ENCODE peak calls at places on chromosomes 3 and 15, in five cellular contexts. B, Q, T, G and Z are unnamed samples. For H3K9me3, the result is how much of the 10 kb centered on the place peaks cover.

GRCh38 chr15:90581771-90582471 is 52.2 kb downstream of the CRTC3 start:
- DNase-seq in Q (no peak), G (no peak), B (peak), T (no peak), Z (no peak)

GRCh38 chr3:99669879-99670555 is 31.6 kb downstream of the COL8A1 start:
- DNase-seq in T (no peak), B (no peak), Q (no peak), G (no peak), Z (no peak)

GRCh38 chr3:167733961-167734497 is 663 bp downstream of the PDCD10 start:
- DNase-seq in G (no peak), B (peak), T (no peak), Q (no peak), Z (no peak)

GRCh38 chr3:2166552-2166951 is 67.9 kb downstream of the CNTN4 start:
- DNase-seq in B (no peak), T (no peak), G (no peak), Q (no peak), Z (no peak)

GRCh38 chr3:153599685-153600084 is 437.7 kb downstream of the RAP2B start:
- DNase-seq in T (no peak), B (no peak), G (peak), Q (no peak), Z (no peak)

GRCh38 chr3:145807990-145808389 is 353.0 kb downstream of the PLOD2 start:
- DNase-seq in B (peak), Q (no peak), T (no peak), G (no peak), Z (no peak)

GRCh38 chr15:69849232-69849610 is 248.5 kb downstream of the TLE3 start:
- DNase-seq in T (no peak), G (no peak), Q (no peak), B (no peak), Z (no peak)

GRCh38 chr15:77508541-77509505 is 88.1 kb downstream of the HMG20A start:
- DNase-seq in B (no peak), T (peak), Q (no peak), G (no peak), Z (no peak)

GRCh38 chr3:111998661-111999641 is at the start of gene TAGLN3:
- DNase-seq in Q (peak), G (no peak), T (no peak), B (peak), Z (no peak)

GRCh38 chr3:196159952-196160804 is 51.0 kb downstream of the ZDHHC19 start:
- DNase-seq in B (peak), T (peak), G (no peak), Q (no peak), Z (no peak)

GRCh38 chr3:29764603-29765254 is 483.9 kb downstream of the RBMS3 start:
- DNase-seq in Q (no peak), B (no peak), T (no peak), G (peak), Z (no peak)

GRCh38 chr3:64988188-64988587 is 300.4 kb upstream of the ADAMTS9 start:
- DNase-seq in Q (no peak), B (no peak), G (no peak), T (no peak), Z (no peak)

GRCh38 chr15:35827156-35827555 is 281.2 kb upstream of the DPH6 start:
- DNase-seq in Q (no peak), G (no peak), B (no peak), T (no peak), Z (no peak)

GRCh38 chr15:38354321-38354929 is 99.5 kb upstream of the FAM98B start:
- DNase-seq in Q (peak), G (peak), B (peak), T (no peak), Z (peak)

GRCh38 chr3:185070491-185071335 is 82.1 kb downstream of the C3orf70 start:
- DNase-seq in G (no peak), B (no peak), Q (peak), T (no peak), Z (no peak)

GRCh38 chr3:71162221-71162620 is 421.3 kb downstream of the FOXP1 start:
- DNase-seq in G (no peak), T (no peak), Q (no peak), B (no peak), Z (no peak)

GRCh38 chr3:46449755-46450552 is 14.8 kb downstream of the LTF start:
- DNase-seq in Q (no peak), G (no peak), B (peak), T (no peak), Z (no peak)

GRCh38 chr15:38563723-38564519 is 693 bp downstream of the RASGRP1 start:
- DNase-seq in G (no peak), T (peak), Q (peak), B (peak), Z (peak)

GRCh38 chr3:58631742-58632141 is 34.8 kb downstream of the FAM3D start:
- DNase-seq in B (no peak), T (no peak), Q (no peak), G (no peak), Z (no peak)

GRCh38 chr3:100706365-100706764 is 2.9 kb upstream of the TFG start:
- DNase-seq in T (no peak), G (no peak), B (no peak), Q (no peak), Z (no peak)

DNA sequence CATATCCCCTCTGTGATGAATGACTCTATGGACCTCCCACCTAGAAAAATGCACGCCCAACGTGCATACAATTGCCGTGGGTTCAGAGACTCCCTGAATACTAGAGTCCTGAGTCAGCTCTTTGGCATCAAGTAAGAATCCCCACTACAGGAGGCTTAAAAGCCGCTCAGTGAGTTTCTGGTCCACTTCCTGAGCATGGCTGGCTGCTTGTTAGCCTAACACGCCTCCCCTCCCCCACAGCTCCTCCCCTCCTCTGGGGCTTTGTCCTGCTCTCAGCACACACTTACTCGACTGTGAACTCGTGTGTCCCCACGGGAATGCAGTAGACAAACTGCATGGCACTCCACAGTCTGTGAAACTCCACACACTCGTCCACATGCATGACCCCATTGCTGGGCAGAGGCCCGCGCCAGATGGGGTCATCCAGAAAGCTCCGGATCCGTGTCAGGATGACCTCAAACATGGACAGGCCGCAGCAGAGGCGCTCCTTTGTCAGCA is 34.8 kb downstream of the NIPA2 start:
- DNase-seq in B (no peak), T (no peak), Q (peak), G (peak), Z (no peak)
- H3K4me3 ChIP-seq in B (no peak), T (no peak), Q (no peak), G (no peak), Z (no peak)

GRCh38 chr3:60841355-60841754 is 409.9 kb downstream of the FHIT start:
- DNase-seq in G (no peak), B (no peak), Q (no peak), T (no peak), Z (no peak)
- H3K9me3 ChIP-seq in G (under half), B (under half), Q (under half), T (under half), Z (under half)

GRCh38 chr3:72669224-72669623 is 179.0 kb downstream of the SHQ1 start:
- DNase-seq in Q (no peak), B (no peak), G (no peak), T (no peak), Z (no peak)
- H3K4me3 ChIP-seq in Q (no peak), B (no peak), G (no peak), T (no peak), Z (no peak)

GRCh38 chr3:75737831-75738493 is 47.4 kb downstream of the ZNF717 start:
- DNase-seq in T (no peak), B (no peak), G (no peak), Q (peak), Z (no peak)
- H3K9me3 ChIP-seq in T (half or more), B (under half), G (half or more), Q (under half), Z (under half)

DNA sequence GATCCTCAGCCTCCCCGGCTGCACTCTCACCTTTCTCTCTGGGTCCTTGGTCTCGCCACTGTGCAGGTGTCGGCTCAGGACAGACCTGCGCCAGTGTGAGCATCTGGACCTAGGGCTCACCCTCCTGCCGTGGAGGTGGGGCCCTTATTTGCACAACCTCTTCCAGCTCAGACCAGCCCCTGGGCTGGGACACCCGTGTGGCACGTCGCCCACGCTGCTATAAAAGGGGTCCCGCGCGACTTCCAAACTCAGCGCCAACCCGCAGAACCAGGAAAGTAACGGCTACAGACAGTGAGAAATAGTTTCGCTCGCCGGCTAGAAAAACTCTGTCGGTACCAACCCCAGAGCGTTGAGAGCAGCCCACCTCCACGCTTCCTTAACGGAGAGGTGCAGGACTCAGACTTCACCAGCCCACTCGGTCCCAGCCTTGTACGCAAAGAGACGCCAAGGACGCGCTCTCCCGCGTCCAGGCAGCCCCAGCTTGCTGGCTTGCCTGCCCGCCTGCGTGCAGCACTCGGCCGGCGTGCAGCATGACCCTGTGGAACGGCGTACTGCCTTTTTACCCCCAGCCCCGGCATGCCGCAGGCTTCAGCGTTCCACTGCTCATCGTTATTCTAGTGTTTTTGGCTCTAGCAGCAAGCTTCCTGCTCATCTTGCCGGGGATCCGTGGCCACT is at the start of the genes DUOX2 and DUOXA2:
- DNase-seq in B (no peak), T (peak), G (no peak), Q (no peak), Z (no peak)
- H3K4me3 ChIP-seq in B (no peak), T (no peak), G (no peak), Q (no peak), Z (no peak)